ENCODE peak calls at places on chromosomes 7 and 10, in six cellular contexts. A is fibroblast of pulmonary artery; V is HFFc6; Q is CD4-positive, alpha-beta T cell; X is GM20000; L is H9. M is an unnamed sample.

GRCh38 chr10:30052062-30052461 is 7.3 kb downstream of the JCAD start:
- DNase-seq in L (no peak), V (peak; percentile 25), Q (no peak), A (no peak), X (no peak), M (no peak)

GRCh38 chr7:20458483-20458882 is 127.8 kb downstream of the ITGB8 start:
- DNase-seq in X (no peak), L (no peak), V (no peak), A (peak; percentile 67), Q (no peak), M (no peak)

GRCh38 chr10:60099998-60100747 is 193.8 kb upstream of the CCDC6 start:
- DNase-seq in Q (no peak), A (peak; percentile 77), X (peak; percentile 22), L (no peak), V (peak; percentile 64), M (no peak)

GRCh38 chr10:111968624-111969023 is 214.9 kb downstream of the GPAM start:
- DNase-seq in A (no peak), V (no peak), X (no peak), L (no peak), Q (no peak), M (no peak)

GRCh38 chr7:157690833-157691382 is 354.1 kb downstream of the DNAJB6 start:
- DNase-seq in X (no peak), V (no peak), A (peak; percentile 63), Q (no peak), L (peak; percentile 93), M (no peak)

GRCh38 chr7:151249034-151249731 is 689 bp upstream of the SMARCD3 start:
- DNase-seq in V (peak; percentile 69), A (peak; percentile 64), Q (peak; percentile 24), L (no peak), X (peak; percentile 63), M (no peak)

GRCh38 chr7:41869091-41869490 is 166.2 kb upstream of the INHBA start:
- DNase-seq in Q (no peak), A (peak; percentile 66), V (no peak), L (no peak), X (no peak), M (no peak)

GRCh38 chr10:75396861-75397570 is 4.5 kb downstream of the ZNF503 start:
- DNase-seq in Q (no peak), A (no peak), L (peak; percentile 50), V (no peak), X (peak; percentile 37), M (no peak)

GRCh38 chr7:100126931-100127865 is at the start of gene MBLAC1:
- DNase-seq in X (peak; percentile 93), A (peak; percentile 95), Q (peak; percentile 90), V (peak; percentile 84), L (peak; percentile 86), M (peak; percentile 81)

DNA sequence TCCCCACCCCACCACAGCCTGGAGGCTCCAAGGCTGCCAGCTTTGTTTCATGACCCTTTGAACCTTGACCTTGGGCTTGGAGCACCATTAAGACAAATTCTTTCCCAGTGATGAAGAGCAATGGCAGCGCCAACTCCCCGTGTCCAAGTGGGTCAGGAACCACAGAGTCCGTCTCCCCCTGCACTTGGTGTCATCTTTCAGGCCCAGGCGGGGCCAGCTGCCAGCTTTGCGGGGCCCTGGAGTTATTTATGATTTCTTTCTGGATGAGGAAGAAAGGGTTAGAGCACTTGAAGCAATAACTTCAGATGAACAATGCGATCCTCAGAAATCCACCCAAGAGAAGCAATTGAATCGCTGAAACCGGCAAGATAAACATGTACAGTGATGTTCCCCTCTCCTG is 110.7 kb downstream of the MYL10 start:
- DNase-seq in L (no peak), Q (no peak), X (no peak), A (no peak), V (peak; percentile 28), M (no peak)
- TF ChIP-seq CTCF in L (no peak), Q (no peak), X (no peak), A (no peak), V (no peak), M (no peak)

GRCh38 chr10:77890097-77890496 is 36.5 kb downstream of the DLG5 start:
- DNase-seq in X (no peak), A (no peak), L (peak; percentile 93), V (no peak), Q (no peak), M (no peak)
- TF ChIP-seq CTCF in X (no peak), A (no peak), L (peak; percentile 86), V (peak; percentile 40), Q (no peak), M (no peak)

DNA sequence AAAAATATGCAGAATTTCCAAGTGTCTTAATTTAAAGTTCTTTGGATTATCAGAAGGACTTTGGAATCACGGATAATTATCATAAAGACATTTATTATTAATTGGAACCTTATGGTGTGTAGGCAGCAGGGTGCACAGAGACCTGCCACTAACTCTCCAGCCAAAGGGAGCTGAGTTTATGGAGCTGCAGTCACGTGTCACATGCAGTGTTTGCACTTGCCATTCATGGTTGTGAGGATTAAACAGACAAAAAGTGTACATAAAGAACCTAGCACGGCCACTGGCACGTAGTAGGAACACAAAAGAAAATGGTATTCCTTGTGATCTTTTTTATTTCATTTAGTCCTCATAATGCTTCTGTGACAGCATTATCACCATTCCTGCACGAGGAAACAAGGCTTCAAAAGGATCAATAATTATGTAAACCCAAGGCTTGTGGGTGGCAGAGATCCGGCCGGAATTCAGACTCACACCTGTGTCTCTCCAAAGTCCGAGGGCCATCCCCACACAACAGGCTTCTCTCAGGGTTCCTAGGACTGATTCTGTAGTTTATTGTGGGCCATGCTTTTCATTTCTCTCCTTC is 143.9 kb upstream of the STK17A start:
- DNase-seq in Q (no peak), X (no peak), A (no peak), L (no peak), V (no peak), M (no peak)
- TF ChIP-seq CTCF in Q (no peak), X (no peak), A (no peak), L (no peak), V (no peak), M (no peak)

GRCh38 chr7:139895141-139895829 is 66.2 kb downstream of the TBXAS1 start:
- DNase-seq in Q (no peak), X (no peak), A (no peak), V (no peak), L (no peak), M (no peak)

GRCh38 chr7:139893999-139894398 is 64.9 kb downstream of the TBXAS1 start:
- DNase-seq in V (no peak), L (no peak), Q (no peak), A (no peak), X (no peak), M (no peak)

GRCh38 chr7:139896831-139897230 is 67.8 kb downstream of the TBXAS1 start:
- DNase-seq in A (no peak), L (no peak), V (no peak), Q (no peak), X (no peak), M (no peak)

GRCh38 chr7:139897422-139898085 is 68.5 kb downstream of the TBXAS1 start:
- DNase-seq in Q (no peak), A (no peak), V (no peak), X (no peak), L (no peak), M (no peak)

DNA sequence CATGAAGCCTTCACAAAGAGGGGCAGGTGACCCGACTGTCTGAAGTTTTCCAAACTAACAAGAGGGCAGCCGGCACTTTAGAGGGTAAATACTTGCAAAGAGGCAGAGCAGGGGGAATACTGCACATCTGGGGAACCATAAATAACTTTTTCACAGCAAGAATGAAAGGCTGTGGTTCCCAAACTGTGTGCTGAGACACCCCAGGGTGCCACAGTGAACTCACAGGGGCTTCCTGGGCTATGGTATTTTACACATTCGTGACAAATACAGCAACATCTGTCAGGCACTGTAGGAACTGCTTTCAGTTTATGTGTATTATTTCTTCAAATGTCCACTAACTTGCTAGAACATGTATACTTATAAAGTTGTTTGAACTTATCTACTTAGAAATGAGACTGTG is 67.2 kb downstream of the TBXAS1 start:
- DNase-seq in V (no peak), L (no peak), X (no peak), A (no peak), Q (no peak), M (no peak)
- TF ChIP-seq CTCF in V (no peak), L (no peak), X (no peak), A (no peak), Q (no peak), M (no peak)

GRCh38 chr10:63502832-63503231 is 18.4 kb upstream of the REEP3 start:
- DNase-seq in X (no peak), L (no peak), A (no peak), Q (no peak), V (no peak), M (no peak)

GRCh38 chr10:63504145-63504881 is 16.9 kb upstream of the REEP3 start:
- DNase-seq in A (no peak), Q (no peak), V (no peak), L (no peak), X (no peak), M (no peak)

GRCh38 chr10:63498665-63499064 is 22.5 kb upstream of the REEP3 start:
- DNase-seq in A (no peak), V (no peak), X (no peak), Q (no peak), L (no peak), M (no peak)

GRCh38 chr10:63503395-63503794 is 17.8 kb upstream of the REEP3 start:
- DNase-seq in L (no peak), V (no peak), X (no peak), A (no peak), Q (no peak), M (no peak)

DNA sequence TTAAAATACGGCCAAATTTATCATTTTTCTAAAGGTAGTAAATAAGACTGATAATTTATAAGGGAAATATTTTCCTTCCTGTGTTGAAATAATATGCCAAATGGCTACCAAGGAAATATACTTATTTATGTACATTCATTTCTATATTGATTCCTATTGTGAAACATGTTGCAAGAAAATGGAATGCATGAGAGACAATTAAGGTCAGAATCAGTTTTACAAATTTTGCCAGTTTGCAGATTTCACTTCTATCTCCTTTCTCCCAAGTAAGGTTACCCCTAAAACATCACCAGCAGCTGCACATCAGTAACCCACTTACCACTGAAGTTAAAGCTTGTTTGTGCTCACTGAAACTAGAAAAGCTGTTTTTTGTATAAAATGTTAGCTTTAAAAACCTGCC is 19.2 kb upstream of the REEP3 start:
- DNase-seq in L (no peak), X (no peak), Q (no peak), A (no peak), V (no peak), M (no peak)
- TF ChIP-seq CTCF in L (no peak), X (no peak), Q (no peak), A (no peak), V (no peak), M (no peak)

DNA sequence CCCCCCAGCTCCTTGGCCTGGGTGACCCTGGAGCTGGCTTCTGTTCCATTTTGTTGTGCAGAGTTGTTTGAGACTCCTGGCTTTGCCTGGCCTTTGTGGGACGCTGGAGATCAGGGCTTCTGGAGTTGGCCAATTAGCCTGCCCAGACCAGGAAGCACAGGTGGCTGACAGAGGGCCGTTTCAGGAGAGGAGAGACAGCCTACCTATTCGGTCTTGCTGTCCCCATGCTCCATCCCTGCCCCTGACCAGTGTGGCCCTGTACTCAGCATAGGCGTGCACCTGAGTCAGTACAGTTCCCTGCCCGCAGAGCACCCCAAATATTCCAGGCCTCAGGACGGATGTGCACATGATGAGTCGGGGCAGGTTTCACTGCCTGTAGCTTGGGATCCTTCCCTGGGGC is 44.5 kb downstream of the HTRA1 start:
- DNase-seq in A (no peak), V (no peak), X (no peak), L (no peak), Q (no peak), M (no peak)
- TF ChIP-seq CTCF in A (no peak), V (no peak), X (no peak), L (no peak), Q (no peak), M (no peak)

M was measured in activated B cell treated with CpG ODN at 0.5 μM for 24 hours.